ENCODE peak calls at places on chromosomes 4 and X, in six cellular contexts. One of them, this sample, is unnamed. For H3K27me3, the result is how much of the 10 kb centered on the place peaks cover.

GRCh38 chr4:17128268-17128667 is 229.8 kb upstream of the LDB2 start:
- DNase-seq in PC-3: no peak
- DNase-seq in heart left ventricle: no peak
- DNase-seq in colonic mucosa: no peak
- DNase-seq in BJ: peak
- DNase-seq in psoas muscle: no peak
- DNase-seq in this sample: no peak

GRCh38 chrX:120625366-120625765 is 4.5 kb downstream of the C1GALT1C1 start:
- DNase-seq in psoas muscle: no peak
- DNase-seq in heart left ventricle: no peak
- DNase-seq in colonic mucosa: no peak
- DNase-seq in PC-3: no peak
- DNase-seq in BJ: peak
- DNase-seq in this sample: no peak

GRCh38 chrX:10189317-10190268 is 32.8 kb downstream of the CLCN4 start:
- DNase-seq in BJ: no peak
- DNase-seq in colonic mucosa: peak
- DNase-seq in PC-3: peak
- DNase-seq in psoas muscle: peak
- DNase-seq in heart left ventricle: peak
- DNase-seq in this sample: peak

GRCh38 chr4:55554453-55555030 is 7.8 kb upstream of the CLOCK start:
- DNase-seq in colonic mucosa: no peak
- DNase-seq in PC-3: peak
- DNase-seq in psoas muscle: no peak
- DNase-seq in heart left ventricle: no peak
- DNase-seq in BJ: no peak
- DNase-seq in this sample: no peak

GRCh38 chr4:140755811-140756291 is 334 bp downstream of the TBC1D9 start:
- DNase-seq in heart left ventricle: peak
- DNase-seq in colonic mucosa: no peak
- DNase-seq in psoas muscle: peak
- DNase-seq in PC-3: no peak
- DNase-seq in BJ: no peak
- DNase-seq in this sample: peak

GRCh38 chr4:159158083-159158617 is 55.3 kb downstream of the RAPGEF2 start:
- DNase-seq in BJ: no peak
- DNase-seq in heart left ventricle: no peak
- DNase-seq in PC-3: no peak
- DNase-seq in psoas muscle: no peak
- DNase-seq in colonic mucosa: no peak
- DNase-seq in this sample: no peak

GRCh38 chr4:128635141-128635911 is 174.2 kb upstream of the JADE1 start:
- DNase-seq in heart left ventricle: peak
- DNase-seq in psoas muscle: peak
- DNase-seq in BJ: no peak
- DNase-seq in colonic mucosa: no peak
- DNase-seq in PC-3: no peak
- DNase-seq in this sample: peak

GRCh38 chr4:27397886-27398285 is 537.2 kb downstream of the STIM2 start:
- DNase-seq in BJ: peak
- DNase-seq in colonic mucosa: no peak
- DNase-seq in psoas muscle: no peak
- DNase-seq in heart left ventricle: no peak
- DNase-seq in PC-3: peak
- DNase-seq in this sample: no peak

GRCh38 chrX:31272472-31272775 is 200.6 kb upstream of the FTHL17 start:
- DNase-seq in PC-3: no peak
- DNase-seq in heart left ventricle: no peak
- DNase-seq in colonic mucosa: no peak
- DNase-seq in psoas muscle: no peak
- DNase-seq in BJ: no peak
- DNase-seq in this sample: no peak

GRCh38 chrX:9379697-9380551 is 84.9 kb upstream of the TBL1X start:
- DNase-seq in colonic mucosa: peak
- DNase-seq in PC-3: peak
- DNase-seq in BJ: no peak
- DNase-seq in heart left ventricle: no peak
- DNase-seq in psoas muscle: no peak
- DNase-seq in this sample: no peak

GRCh38 chr4:10106421-10107039 is 10.1 kb downstream of the WDR1 start:
- DNase-seq in colonic mucosa: peak
- DNase-seq in heart left ventricle: peak
- DNase-seq in psoas muscle: peak
- DNase-seq in BJ: peak
- DNase-seq in PC-3: peak
- DNase-seq in this sample: peak

GRCh38 chr4:48575964-48576363 is 85.9 kb downstream of the ZAR1 start:
- DNase-seq in BJ: no peak
- DNase-seq in heart left ventricle: no peak
- DNase-seq in colonic mucosa: no peak
- DNase-seq in PC-3: peak
- DNase-seq in psoas muscle: no peak
- DNase-seq in this sample: no peak

GRCh38 chr4:4338632-4339031 is 48.3 kb upstream of the NSG1 start:
- DNase-seq in psoas muscle: no peak
- DNase-seq in BJ: no peak
- DNase-seq in heart left ventricle: no peak
- DNase-seq in PC-3: no peak
- DNase-seq in colonic mucosa: no peak
- DNase-seq in this sample: no peak

GRCh38 chrX:68190799-68191198 is 242.5 kb downstream of the OPHN1 start:
- DNase-seq in heart left ventricle: no peak
- DNase-seq in colonic mucosa: no peak
- DNase-seq in PC-3: no peak
- DNase-seq in psoas muscle: no peak
- DNase-seq in BJ: no peak
- DNase-seq in this sample: no peak

GRCh38 chr4:11669156-11669555 is 240.5 kb upstream of the HS3ST1 start:
- DNase-seq in heart left ventricle: no peak
- DNase-seq in psoas muscle: no peak
- DNase-seq in PC-3: peak
- DNase-seq in colonic mucosa: no peak
- DNase-seq in BJ: no peak
- DNase-seq in this sample: no peak

GRCh38 chr4:111954546-111954945 is 190.7 kb upstream of the FAM241A start:
- DNase-seq in psoas muscle: no peak
- DNase-seq in colonic mucosa: no peak
- DNase-seq in PC-3: no peak
- DNase-seq in BJ: no peak
- DNase-seq in heart left ventricle: no peak
- DNase-seq in this sample: no peak

GRCh38 chrX:44203791-44204190 is 139.7 kb downstream of the EFHC2 start:
- DNase-seq in PC-3: peak
- DNase-seq in colonic mucosa: no peak
- DNase-seq in psoas muscle: no peak
- DNase-seq in heart left ventricle: no peak
- DNase-seq in BJ: no peak
- DNase-seq in this sample: no peak

GRCh38 chr4:153295131-153295755 is 49.2 kb upstream of the MND1 start:
- DNase-seq in BJ: no peak
- DNase-seq in heart left ventricle: no peak
- DNase-seq in PC-3: no peak
- DNase-seq in colonic mucosa: no peak
- DNase-seq in psoas muscle: no peak
- DNase-seq in this sample: no peak

GRCh38 chr4:40369437-40370278 is 34.5 kb downstream of the CHRNA9 start:
- DNase-seq in heart left ventricle: no peak
- DNase-seq in BJ: no peak
- DNase-seq in colonic mucosa: peak
- DNase-seq in psoas muscle: no peak
- DNase-seq in PC-3: no peak
- DNase-seq in this sample: no peak

GRCh38 chrX:105299286-105299685 is 78.8 kb upstream of the TEX13A start:
- DNase-seq in psoas muscle: no peak
- DNase-seq in BJ: no peak
- DNase-seq in PC-3: no peak
- DNase-seq in colonic mucosa: no peak
- DNase-seq in heart left ventricle: no peak
- DNase-seq in this sample: no peak

GRCh38 chr4:82988323-82988832 is 22.2 kb downstream of the LIN54 start:
- DNase-seq in psoas muscle: no peak
- DNase-seq in heart left ventricle: no peak
- DNase-seq in PC-3: peak
- DNase-seq in colonic mucosa: no peak
- DNase-seq in BJ: peak
- DNase-seq in this sample: no peak

GRCh38 chr4:19982556-19982955 is 269.1 kb upstream of the SLIT2 start:
- DNase-seq in heart left ventricle: no peak
- DNase-seq in colonic mucosa: no peak
- DNase-seq in BJ: peak
- DNase-seq in psoas muscle: no peak
- DNase-seq in PC-3: peak
- DNase-seq in this sample: no peak

GRCh38 chrX:77160301-77160700 is 286.9 kb upstream of the FGF16 start:
- DNase-seq in BJ: no peak
- DNase-seq in PC-3: peak
- DNase-seq in psoas muscle: no peak
- DNase-seq in heart left ventricle: no peak
- DNase-seq in colonic mucosa: no peak
- DNase-seq in this sample: no peak

GRCh38 chr4:336099-336892 is 1.3 kb upstream of the ZNF141 start:
- DNase-seq in psoas muscle: peak
- DNase-seq in PC-3: no peak
- DNase-seq in heart left ventricle: peak
- DNase-seq in colonic mucosa: peak
- DNase-seq in BJ: no peak
- DNase-seq in this sample: peak

GRCh38 chr4:143384381-143384994 is 47.8 kb downstream of the GAB1 start:
- DNase-seq in PC-3: no peak
- DNase-seq in psoas muscle: peak
- DNase-seq in heart left ventricle: no peak
- DNase-seq in colonic mucosa: no peak
- DNase-seq in BJ: no peak
- DNase-seq in this sample: no peak

GRCh38 chrX:10190367-10190766 is 33.6 kb downstream of the CLCN4 start:
- DNase-seq in psoas muscle: no peak
- DNase-seq in PC-3: peak
- DNase-seq in BJ: no peak
- DNase-seq in colonic mucosa: no peak
- DNase-seq in heart left ventricle: no peak
- DNase-seq in this sample: no peak

GRCh38 chr4:47863486-47863885 is 25.6 kb upstream of the CORIN start:
- DNase-seq in BJ: no peak
- DNase-seq in psoas muscle: no peak
- DNase-seq in heart left ventricle: no peak
- DNase-seq in PC-3: no peak
- DNase-seq in colonic mucosa: no peak
- DNase-seq in this sample: no peak

GRCh38 chrX:132165651-132166050 is 37.8 kb upstream of the FRMD7 start:
- DNase-seq in heart left ventricle: no peak
- DNase-seq in psoas muscle: no peak
- DNase-seq in colonic mucosa: no peak
- DNase-seq in BJ: no peak
- DNase-seq in PC-3: peak
- DNase-seq in this sample: no peak

GRCh38 chrX:40172169-40172979 is 74.6 kb upstream of the BCOR start:
- DNase-seq in heart left ventricle: peak
- DNase-seq in PC-3: peak
- DNase-seq in colonic mucosa: peak
- DNase-seq in psoas muscle: peak
- DNase-seq in BJ: no peak
- DNase-seq in this sample: peak

GRCh38 chr4:189912170-189912569 is 28.5 kb upstream of the FRG1 start:
- DNase-seq in heart left ventricle: no peak
- DNase-seq in colonic mucosa: no peak
- DNase-seq in BJ: no peak
- DNase-seq in psoas muscle: no peak
- DNase-seq in PC-3: peak
- DNase-seq in this sample: no peak
- TF ChIP-seq CTCF in heart left ventricle: peak
- TF ChIP-seq CTCF in colonic mucosa: peak
- TF ChIP-seq CTCF in BJ: peak
- TF ChIP-seq CTCF in psoas muscle: no peak
- TF ChIP-seq CTCF in PC-3: peak
- TF ChIP-seq CTCF in this sample: peak

GRCh38 chr4:1411436-1412375 is 5.5 kb upstream of the NKX1-1 start:
- DNase-seq in colonic mucosa: peak
- DNase-seq in heart left ventricle: no peak
- DNase-seq in PC-3: no peak
- DNase-seq in psoas muscle: no peak
- DNase-seq in BJ: no peak
- DNase-seq in this sample: peak
- H3K27me3 ChIP-seq in colonic mucosa: under half
- H3K27me3 ChIP-seq in heart left ventricle: half or more
- H3K27me3 ChIP-seq in PC-3: under half
- H3K27me3 ChIP-seq in psoas muscle: under half
- H3K27me3 ChIP-seq in BJ: under half
- H3K27me3 ChIP-seq in this sample: under half

DNA sequence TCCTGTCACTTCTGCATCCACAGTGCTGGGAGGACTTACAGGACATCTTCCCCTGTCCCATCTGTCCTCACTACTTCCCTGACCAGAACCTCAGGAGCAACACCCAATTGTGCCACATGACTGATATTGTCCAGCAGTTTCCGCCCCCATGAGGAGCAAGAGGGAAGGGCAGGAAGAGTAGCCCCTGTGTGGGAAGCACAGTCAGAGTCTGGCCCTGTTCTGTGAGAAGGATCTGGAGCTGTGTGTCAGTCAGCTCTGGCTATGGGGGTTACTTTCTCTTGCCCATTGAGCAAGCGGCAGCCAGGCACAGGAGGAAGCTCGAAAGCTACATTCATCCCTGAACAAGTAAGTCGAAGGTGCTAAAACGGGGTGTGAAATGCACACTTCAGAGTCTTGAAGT is 14.8 kb upstream of the TRIM60 start:
- DNase-seq in BJ: no peak
- DNase-seq in heart left ventricle: no peak
- DNase-seq in PC-3: peak
- DNase-seq in psoas muscle: no peak
- DNase-seq in colonic mucosa: no peak
- DNase-seq in this sample: no peak
- TF ChIP-seq CTCF in BJ: peak
- TF ChIP-seq CTCF in heart left ventricle: no peak
- TF ChIP-seq CTCF in PC-3: peak
- TF ChIP-seq CTCF in psoas muscle: no peak
- TF ChIP-seq CTCF in colonic mucosa: no peak
- TF ChIP-seq CTCF in this sample: no peak

GRCh38 chrX:147779173-147779572 is 132.5 kb upstream of the FMR1 start:
- DNase-seq in BJ: no peak
- DNase-seq in psoas muscle: no peak
- DNase-seq in heart left ventricle: no peak
- DNase-seq in colonic mucosa: no peak
- DNase-seq in PC-3: no peak
- DNase-seq in this sample: no peak

GRCh38 chrX:147776988-147777387 is 134.7 kb upstream of the FMR1 start:
- DNase-seq in heart left ventricle: no peak
- DNase-seq in BJ: no peak
- DNase-seq in psoas muscle: no peak
- DNase-seq in colonic mucosa: no peak
- DNase-seq in PC-3: no peak
- DNase-seq in this sample: no peak

DNA sequence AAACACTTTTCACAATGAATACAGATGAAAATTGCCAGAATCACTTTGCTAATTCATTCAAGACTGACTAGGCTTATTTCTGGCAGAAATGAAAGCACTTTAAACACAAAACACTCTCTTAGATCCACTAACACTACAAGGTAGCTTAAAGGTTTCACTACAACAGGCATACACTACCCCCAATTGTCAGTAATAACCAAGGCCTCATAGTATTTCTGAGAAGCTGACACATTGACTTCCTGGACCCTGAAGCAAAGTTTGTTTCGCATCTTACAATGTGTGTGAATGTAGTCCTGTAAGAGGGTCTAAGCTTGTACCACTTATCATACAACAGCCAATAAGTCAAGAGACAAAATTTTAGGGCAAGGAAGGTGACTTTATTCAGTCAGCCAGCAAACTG is 129.9 kb upstream of the FMR1 start:
- DNase-seq in psoas muscle: no peak
- DNase-seq in heart left ventricle: no peak
- DNase-seq in BJ: no peak
- DNase-seq in colonic mucosa: no peak
- DNase-seq in PC-3: no peak
- DNase-seq in this sample: no peak
- H3K27me3 ChIP-seq in psoas muscle: under half
- H3K27me3 ChIP-seq in heart left ventricle: under half
- H3K27me3 ChIP-seq in BJ: under half
- H3K27me3 ChIP-seq in colonic mucosa: under half
- H3K27me3 ChIP-seq in PC-3: under half
- H3K27me3 ChIP-seq in this sample: under half

This sample was measured in right lobe of liver.